ENCODE peak calls at places on chromosomes 12 and 14, in six cellular contexts. P is pancreas, J is foreskin fibroblast, B is left ventricle myocardium inferior, F is fibroblast of villous mesenchyme, Y is heart left ventricle. I is an unnamed sample.

GRCh38 chr12:131962069-131962468 is 12.3 kb downstream of the EP400 start:
- DNase-seq in Y (no peak), J (no peak), F (no peak), B (no peak), P (no peak), I (no peak)

GRCh38 chr12:5503774-5504173 is 71.9 kb downstream of the NTF3 start:
- DNase-seq in J (no peak), F (no peak), P (no peak), Y (no peak), B (no peak), I (no peak)

GRCh38 chr14:85531594-85532391 is 1.8 kb downstream of the FLRT2 start:
- DNase-seq in J (peak), P (peak), F (peak), B (peak), Y (peak), I (peak)

GRCh38 chr12:123886258-123886657 is 86.4 kb downstream of the CCDC92 start:
- DNase-seq in P (no peak), Y (no peak), F (no peak), J (no peak), B (no peak), I (no peak)

GRCh38 chr14:94366146-94366887 is 22.1 kb downstream of the SERPINA1 start:
- DNase-seq in P (no peak), B (no peak), J (no peak), F (no peak), Y (no peak), I (no peak)

GRCh38 chr12:27334721-27335082 is 2.1 kb downstream of the BMAL2 start:
- DNase-seq in P (no peak), Y (no peak), J (no peak), F (no peak), B (no peak), I (no peak)

GRCh38 chr12:64521838-64522237 is 69.9 kb downstream of the TBK1 start:
- DNase-seq in J (peak), F (no peak), Y (no peak), P (no peak), B (no peak), I (no peak)

GRCh38 chr12:65728913-65729793 is 95.1 kb upstream of the HMGA2 start:
- DNase-seq in P (no peak), J (peak), F (peak), Y (no peak), B (no peak), I (peak)

GRCh38 chr14:99564256-99564902 is 39.6 kb downstream of the CCDC85C start:
- DNase-seq in B (peak), J (peak), F (peak), P (peak), Y (peak), I (peak)

GRCh38 chr14:34063470-34064164 is 112.7 kb upstream of the EGLN3 start:
- DNase-seq in Y (no peak), B (peak), F (no peak), P (no peak), J (no peak), I (no peak)

GRCh38 chr14:55414551-55414950 is 2.9 kb upstream of the ATG14 start:
- DNase-seq in J (no peak), B (no peak), P (no peak), Y (no peak), F (no peak), I (no peak)

GRCh38 chr12:7948585-7949264 is 12.7 kb upstream of the SLC2A3 start:
- DNase-seq in B (no peak), J (no peak), Y (no peak), F (no peak), P (no peak), I (no peak)

GRCh38 chr12:77928078-77928477 is 97.4 kb downstream of the NAV3 start:
- DNase-seq in F (no peak), J (no peak), Y (no peak), P (no peak), B (no peak), I (no peak)

GRCh38 chr14:104361101-104361591 is 218.4 kb upstream of the C14orf180 start:
- DNase-seq in B (no peak), J (no peak), Y (no peak), F (no peak), P (no peak), I (no peak)

GRCh38 chr14:100434033-100434601 is 111.0 kb downstream of the SLC25A47 start:
- DNase-seq in F (no peak), Y (no peak), P (no peak), B (no peak), J (no peak), I (no peak)

GRCh38 chr12:102740157-102741032 is 176.6 kb downstream of the PAH start:
- DNase-seq in B (no peak), P (no peak), F (peak), J (peak), Y (no peak), I (peak)

GRCh38 chr12:14833952-14834351 is 9.4 kb downstream of the ART4 start:
- DNase-seq in P (no peak), J (peak), Y (no peak), F (peak), B (no peak), I (no peak)

GRCh38 chr12:80491176-80491575 is 47.1 kb downstream of the PTPRQ start:
- DNase-seq in B (no peak), J (peak), P (no peak), Y (no peak), F (no peak), I (no peak)

GRCh38 chr12:131116437-131117117 is 162.9 kb downstream of the ADGRD1 start:
- DNase-seq in B (no peak), P (no peak), J (peak), F (peak), Y (no peak), I (peak)

GRCh38 chr14:105171004-105171673 is 2.6 kb upstream of the JAG2 start:
- DNase-seq in F (no peak), P (no peak), B (no peak), Y (no peak), J (no peak), I (peak)

GRCh38 chr14:68813318-68813838 is 20.5 kb upstream of the ZFP36L1 start:
- DNase-seq in F (no peak), P (no peak), Y (no peak), B (no peak), J (no peak), I (no peak)

GRCh38 chr12:29157486-29157946 is 8.4 kb downstream of the FAR2 start:
- DNase-seq in F (no peak), P (no peak), B (no peak), J (peak), Y (no peak), I (peak)

GRCh38 chr12:93883436-93884154 is 206.4 kb downstream of the CRADD start:
- DNase-seq in B (no peak), P (no peak), Y (no peak), F (peak), J (peak), I (peak)

GRCh38 chr12:67646775-67647174 is 1.8 kb upstream of the DYRK2 start:
- DNase-seq in J (no peak), P (no peak), B (no peak), F (no peak), Y (no peak), I (no peak)
- H3K4me3 ChIP-seq in J (no peak), P (no peak), B (no peak), F (no peak), Y (no peak), I (no peak)

GRCh38 chr12:111434680-111435338 is 29.1 kb downstream of the SH2B3 start:
- DNase-seq in P (peak), F (peak), Y (peak), B (peak), J (peak), I (peak)
- H3K4me3 ChIP-seq in P (peak), F (no peak), Y (peak), B (peak), J (peak), I (no peak)

GRCh38 chr12:69986109-69986508 is 161.1 kb downstream of the MYRFL start:
- DNase-seq in F (no peak), J (no peak), B (no peak), Y (no peak), P (no peak), I (no peak)

GRCh38 chr12:69991683-69992297 is 166.8 kb downstream of the MYRFL start:
- DNase-seq in F (no peak), P (no peak), B (no peak), J (no peak), Y (no peak), I (no peak)

GRCh38 chr12:69987453-69988102 is 162.6 kb downstream of the MYRFL start:
- DNase-seq in F (peak), J (peak), P (no peak), B (no peak), Y (no peak), I (peak)

GRCh38 chr12:69985656-69986055 is 160.6 kb downstream of the MYRFL start:
- DNase-seq in P (no peak), B (no peak), F (no peak), Y (no peak), J (no peak), I (no peak)

DNA sequence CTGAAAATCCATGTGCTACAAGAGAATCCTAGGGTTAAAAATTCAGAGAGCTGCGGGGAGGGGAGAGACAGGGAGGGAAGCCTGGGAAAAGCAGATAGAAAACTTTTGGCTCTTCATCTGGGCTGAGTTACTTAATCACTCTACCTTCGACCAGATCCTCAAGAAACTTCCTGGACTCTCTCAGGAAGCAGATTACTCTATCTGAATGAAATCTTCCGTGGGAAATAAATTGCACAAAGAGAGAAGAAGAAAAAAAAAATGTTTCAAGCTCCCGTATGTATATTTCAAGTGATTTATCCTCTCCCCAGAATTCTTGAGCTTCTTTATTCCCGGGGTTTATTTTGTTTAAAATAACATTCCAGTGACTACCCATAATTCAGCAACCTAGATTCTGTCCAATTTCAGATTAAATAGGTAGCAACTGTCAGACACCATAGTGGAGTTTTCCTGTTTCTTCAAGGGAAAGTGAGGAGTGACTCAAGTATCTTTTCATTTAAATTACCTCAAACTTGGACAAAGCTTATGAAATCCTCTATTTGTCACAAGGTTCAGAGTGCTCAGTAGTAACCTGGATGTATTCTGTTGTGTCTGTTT is 163.7 kb downstream of the MYRFL start:
- DNase-seq in B (no peak), J (peak), Y (no peak), F (peak), P (no peak), I (peak)
- H3K4me3 ChIP-seq in B (peak), J (no peak), Y (no peak), F (peak), P (no peak), I (no peak)

DNA sequence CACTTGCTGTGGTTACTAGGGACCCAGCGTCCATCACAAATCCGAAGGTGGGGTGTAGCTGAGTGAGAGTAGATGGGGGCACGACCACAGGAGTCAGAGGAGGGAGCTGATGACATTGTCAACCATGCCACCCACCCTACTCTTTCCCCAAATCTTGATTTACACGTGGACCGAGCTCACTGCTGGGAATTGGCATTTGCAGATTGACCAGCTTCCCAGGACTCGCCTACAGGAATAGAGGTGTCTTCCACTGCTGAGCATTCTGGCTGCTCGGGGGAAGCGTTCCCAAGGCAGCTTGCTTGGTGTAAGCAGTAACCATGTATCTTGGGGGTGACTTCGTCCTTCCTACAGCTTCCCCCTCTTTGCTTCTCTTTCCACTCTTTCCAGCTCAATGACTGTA is 353 bp upstream of the PTPRR start:
- DNase-seq in B (no peak), J (no peak), F (no peak), Y (no peak), P (no peak), I (no peak)
- H3K4me3 ChIP-seq in B (no peak), J (no peak), F (no peak), Y (no peak), P (no peak), I (no peak)

DNA sequence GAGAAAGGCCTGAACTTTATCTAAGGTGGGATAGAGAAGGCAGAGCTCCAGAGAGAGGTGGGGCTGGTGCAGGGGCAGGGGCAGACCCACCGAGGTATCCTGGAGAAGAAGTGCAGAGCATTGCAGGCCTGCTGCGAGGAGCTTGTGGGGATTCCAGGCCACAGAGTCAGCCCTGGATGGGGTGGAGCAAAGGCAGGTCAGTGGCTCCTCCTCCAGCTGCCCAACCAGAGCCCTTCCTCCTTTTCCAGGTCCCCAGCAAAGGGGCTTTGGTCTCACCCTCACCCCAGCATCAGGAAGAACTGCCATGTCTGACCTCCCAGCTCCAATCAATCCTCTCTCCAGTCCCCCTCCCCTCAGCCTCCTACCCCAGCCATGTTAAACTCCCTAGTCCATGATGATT is 19.8 kb upstream of the ZNF740 start:
- DNase-seq in J (peak), Y (no peak), F (no peak), P (no peak), B (no peak), I (no peak)
- H3K4me3 ChIP-seq in J (no peak), Y (no peak), F (no peak), P (no peak), B (no peak), I (no peak)

GRCh38 chr14:60215127-60215444 is 33.9 kb upstream of the PPM1A start:
- DNase-seq in B (no peak), J (no peak), F (no peak), Y (no peak), P (no peak), I (no peak)

GRCh38 chr14:60212503-60213371 is 36.3 kb upstream of the PPM1A start:
- DNase-seq in Y (no peak), J (no peak), F (no peak), B (no peak), P (no peak), I (no peak)

GRCh38 chr14:60215520-60216195 is 33.4 kb upstream of the PPM1A start:
- DNase-seq in P (no peak), Y (no peak), B (no peak), F (no peak), J (no peak), I (no peak)

GRCh38 chr14:60214415-60215126 is 34.5 kb upstream of the PPM1A start:
- DNase-seq in J (no peak), P (no peak), Y (no peak), F (no peak), B (no peak), I (no peak)

DNA sequence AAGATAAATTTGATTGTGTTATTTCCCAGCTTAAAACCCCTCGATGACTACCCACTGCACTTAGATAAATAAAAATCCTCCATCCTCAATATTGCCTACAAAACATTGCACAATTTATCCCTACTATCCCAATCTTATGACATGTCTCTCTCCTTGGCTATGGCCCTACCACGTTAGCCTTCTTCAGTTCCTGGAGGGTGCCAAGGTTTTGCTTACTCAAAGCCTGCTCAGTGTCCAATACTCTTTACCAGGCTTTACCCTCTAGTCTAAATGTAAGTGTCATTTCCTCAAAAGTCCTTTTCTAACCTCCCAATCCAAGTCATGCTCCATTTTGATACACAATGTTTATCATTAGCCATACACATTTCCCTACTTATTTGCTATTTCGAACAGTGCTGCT is 35.0 kb upstream of the PPM1A start:
- DNase-seq in P (no peak), J (no peak), Y (no peak), F (no peak), B (no peak), I (no peak)
- H3K4me3 ChIP-seq in P (no peak), J (no peak), Y (no peak), F (no peak), B (no peak), I (no peak)

DNA sequence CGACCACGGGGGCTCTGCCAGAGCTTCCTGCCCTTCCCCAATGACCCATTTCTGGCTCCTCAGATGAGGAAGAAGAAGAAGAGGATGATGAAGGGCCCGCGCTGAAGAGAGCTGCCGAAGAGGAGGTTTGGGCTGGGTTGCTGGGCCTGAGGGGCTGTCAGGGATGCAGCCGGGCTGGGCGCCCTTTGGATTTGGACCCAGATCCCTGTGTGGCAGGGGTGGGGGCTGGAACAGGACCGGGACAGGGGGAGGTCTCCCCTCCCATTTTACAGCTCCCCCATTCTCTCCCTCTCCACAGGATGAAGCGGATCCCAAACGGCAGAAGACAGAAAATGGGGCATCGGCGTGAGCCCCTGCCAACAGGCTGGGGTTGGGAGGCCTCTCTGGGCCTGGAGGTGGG is 2.2 kb upstream of the LAG3 start:
- DNase-seq in P (no peak), J (no peak), F (no peak), B (no peak), Y (no peak), I (no peak)
- H3K4me3 ChIP-seq in P (no peak), J (no peak), F (no peak), B (no peak), Y (no peak), I (no peak)

GRCh38 chr12:51389302-51389999 is 1.8 kb downstream of the GALNT6 start:
- DNase-seq in P (no peak), B (no peak), J (peak), F (no peak), Y (no peak), I (peak)

GRCh38 chr12:51392556-51393237 is 1.5 kb upstream of the GALNT6 start:
- DNase-seq in Y (no peak), P (no peak), F (no peak), B (no peak), J (peak), I (no peak)

GRCh38 chr12:51391047-51391837 is at the start of gene GALNT6:
- DNase-seq in J (peak), Y (no peak), P (peak), F (no peak), B (no peak), I (no peak)

GRCh38 chr12:51388826-51389225 is 2.4 kb downstream of the GALNT6 start:
- DNase-seq in F (no peak), B (no peak), Y (no peak), P (no peak), J (peak), I (no peak)

GRCh38 chr12:51390457-51391046 is 654 bp downstream of the GALNT6 start:
- DNase-seq in F (no peak), P (no peak), B (no peak), Y (no peak), J (no peak), I (no peak)
- H3K4me3 ChIP-seq in F (peak), P (peak), B (peak), Y (peak), J (peak), I (no peak)

GRCh38 chr14:62117718-62118164 is 355.5 kb downstream of the SNAPC1 start:
- DNase-seq in P (no peak), F (no peak), Y (no peak), J (peak), B (no peak), I (no peak)
- H3K4me3 ChIP-seq in P (peak), F (no peak), Y (peak), J (peak), B (peak), I (no peak)

I was measured in cardiac fibroblast.